ENCODE peak calls at places on chromosomes 7 and 10, in four cellular contexts. H is HepG2, D is K562, T is GM12878. F is an unnamed sample.
A peak's percentile ranks its signal among the peaks of the same experiment; 100 is the strongest.

GRCh38 chr10:79024716-79025112 is 44.1 kb upstream of the ZMIZ1 start:
- DNase-seq in H (no peak), D (no peak), T (no peak), F (no peak)

GRCh38 chr7:134045716-134046115 is 81.4 kb upstream of the LRGUK start:
- DNase-seq in H (no peak), D (no peak), T (no peak), F (no peak)

GRCh38 chr7:157615101-157615817 is 278.5 kb downstream of the DNAJB6 start:
- DNase-seq in H (no peak), D (no peak), T (no peak), F (peak; percentile 7)

GRCh38 chr10:79223346-79224048 is 123.8 kb upstream of the PPIF start:
- DNase-seq in H (no peak), D (no peak), T (no peak), F (peak; percentile 42)

GRCh38 chr7:100568936-100569844 is 4.5 kb downstream of the SAP25 start:
- DNase-seq in H (peak; percentile 91), D (peak; percentile 70), T (no peak), F (peak; percentile 85)

GRCh38 chr10:4981722-4982471 is 18.7 kb downstream of the AKR1C1 start:
- DNase-seq in H (peak; percentile 79), D (peak; percentile 65), T (no peak), F (peak; percentile 30)

GRCh38 chr10:43387678-43388032 is 16.2 kb downstream of the FXYD4 start:
- DNase-seq in H (no peak), D (no peak), T (no peak), F (no peak)

GRCh38 chr7:75881436-75882095 is 2.7 kb downstream of the RHBDD2 start:
- DNase-seq in H (no peak), D (no peak), T (no peak), F (no peak)

GRCh38 chr7:117621075-117621474 is 141.2 kb downstream of the CFTR start:
- DNase-seq in H (no peak), D (no peak), T (no peak), F (no peak)

GRCh38 chr10:547591-548081 is 141.8 kb downstream of the DIP2C start:
- DNase-seq in H (no peak), D (no peak), T (no peak), F (no peak)

GRCh38 chr10:97025613-97026242 is 160.0 kb downstream of the SLIT1 start:
- DNase-seq in H (peak; percentile 50), D (peak; percentile 59), T (peak; percentile 31), F (peak; percentile 69)

GRCh38 chr10:91340613-91341362 is 69.4 kb upstream of the HECTD2 start:
- DNase-seq in H (no peak), D (no peak), T (no peak), F (no peak)

GRCh38 chr7:42342381-42342780 is 105.4 kb upstream of the GLI3 start:
- DNase-seq in H (no peak), D (no peak), T (no peak), F (no peak)

DNA sequence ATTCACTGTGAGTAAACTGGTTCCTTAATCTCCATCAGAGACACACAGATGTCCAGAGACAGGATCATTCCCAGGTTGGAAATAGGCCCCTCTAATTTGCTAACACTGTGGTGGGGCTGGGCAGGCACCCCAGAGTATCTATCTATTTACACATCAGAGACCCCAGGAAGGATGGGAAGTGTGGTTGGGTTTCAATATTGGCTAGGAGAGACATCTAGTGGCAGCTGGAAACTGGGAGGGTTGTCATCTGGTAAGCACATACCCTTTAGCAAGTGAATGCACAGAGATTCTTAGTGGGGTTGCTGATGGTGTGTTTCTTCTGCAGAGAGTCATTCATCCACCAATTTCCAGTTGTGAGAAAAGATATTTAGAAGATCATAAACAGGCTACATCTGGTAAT is 36.0 kb upstream of the NRG3 start:
- DNase-seq in H (no peak), D (no peak), T (no peak), F (peak; percentile 38)
- TF ChIP-seq CTCF in H (no peak), D (no peak), T (no peak), F (no peak)

DNA sequence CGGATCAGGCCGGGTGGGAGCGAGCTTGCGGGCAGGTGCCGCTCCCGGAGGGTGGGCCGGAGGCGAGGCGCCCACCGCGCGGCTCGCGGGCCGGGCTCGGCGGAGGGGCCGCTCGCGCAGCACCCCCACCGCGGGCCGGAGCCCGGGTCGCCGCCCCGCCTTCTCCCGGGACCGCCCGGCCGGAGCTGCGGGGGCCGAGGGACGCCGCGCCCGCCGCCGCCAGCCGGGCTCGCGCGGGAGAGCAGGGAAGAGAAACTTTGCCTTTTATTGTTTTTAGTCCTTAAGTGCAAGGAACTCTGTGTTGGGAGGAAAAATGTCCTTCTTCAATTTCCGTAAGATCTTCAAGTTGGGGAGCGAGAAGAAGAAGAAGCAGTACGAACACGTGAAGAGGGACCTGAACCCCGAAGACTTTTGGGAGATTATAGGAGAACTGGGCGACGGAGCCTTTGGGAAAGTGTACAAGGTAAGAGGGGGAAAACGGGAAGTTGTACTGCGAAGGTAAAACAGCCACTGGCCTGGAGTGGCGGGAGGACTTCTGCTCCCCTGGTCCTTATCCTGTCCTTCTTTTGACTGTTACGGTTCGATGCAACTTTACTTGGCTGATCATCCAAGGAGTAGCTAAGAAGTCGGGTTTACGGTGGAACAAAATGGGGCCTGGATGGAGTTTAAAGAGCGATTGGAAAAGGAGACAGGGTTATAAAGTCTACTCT is 648 bp downstream of the SLK start:
- DNase-seq in H (no peak), D (peak; percentile 50), T (no peak), F (no peak)
- TF ChIP-seq TCF7 in H (no peak), D (no peak), T (no peak), F (no peak)

GRCh38 chr7:24701899-24702235 is 55.4 kb downstream of the GSDME start:
- DNase-seq in H (peak; percentile 64), D (no peak), T (no peak), F (no peak)

GRCh38 chr7:24703296-24703695 is 54.0 kb downstream of the GSDME start:
- DNase-seq in H (no peak), D (no peak), T (no peak), F (no peak)

GRCh38 chr7:24700446-24701044 is 56.7 kb downstream of the GSDME start:
- DNase-seq in H (no peak), D (no peak), T (no peak), F (no peak)

GRCh38 chr7:24702674-24703235 is 54.5 kb downstream of the GSDME start:
- DNase-seq in H (no peak), D (no peak), T (no peak), F (no peak)

DNA sequence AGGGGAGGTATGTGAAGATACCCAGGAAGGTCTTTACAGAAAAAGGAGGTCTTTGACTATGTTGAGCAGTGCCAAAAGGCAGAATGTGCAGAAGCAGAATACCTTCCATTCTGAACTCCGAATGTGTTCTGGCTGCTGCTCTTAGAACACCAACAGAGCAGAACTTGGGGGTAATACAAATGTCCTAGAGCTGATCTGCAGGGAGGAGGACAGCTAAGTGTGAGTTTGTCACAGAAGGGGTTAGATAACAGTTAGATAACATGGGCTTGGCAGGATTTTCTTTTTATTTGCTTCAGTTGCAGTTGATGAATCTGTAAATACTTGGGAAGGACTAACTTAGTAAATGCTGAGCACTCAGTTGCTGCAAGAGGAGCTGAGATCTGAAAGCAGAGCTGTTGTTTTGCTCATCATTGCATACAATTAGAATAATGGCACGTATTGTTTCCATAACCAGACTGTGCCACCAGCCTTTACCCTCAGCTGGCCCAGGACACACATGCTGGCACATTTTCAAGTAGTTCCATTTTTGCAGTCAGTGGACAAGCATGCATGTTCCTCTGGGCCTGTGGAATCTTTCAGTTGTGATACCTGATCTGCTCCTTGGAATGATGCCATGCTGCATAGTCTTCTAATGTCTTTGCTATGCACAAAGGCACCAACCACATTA is 55.9 kb downstream of the GSDME start:
- DNase-seq in H (no peak), D (no peak), T (no peak), F (no peak)
- TF ChIP-seq MAX in H (no peak), D (no peak), T (no peak), F (no peak)

GRCh38 chr10:34959321-34959720 is 130.8 kb downstream of the CUL2 start:
- DNase-seq in H (peak; percentile 39), D (no peak), T (no peak), F (no peak)

GRCh38 chr10:34962866-34963265 is 127.3 kb downstream of the CUL2 start:
- DNase-seq in H (no peak), D (no peak), T (no peak), F (no peak)

GRCh38 chr10:34964166-34964800 is 125.9 kb downstream of the CUL2 start:
- DNase-seq in H (no peak), D (no peak), T (no peak), F (no peak)

GRCh38 chr10:34959786-34960185 is 130.4 kb downstream of the CUL2 start:
- DNase-seq in H (no peak), D (no peak), T (no peak), F (no peak)

DNA sequence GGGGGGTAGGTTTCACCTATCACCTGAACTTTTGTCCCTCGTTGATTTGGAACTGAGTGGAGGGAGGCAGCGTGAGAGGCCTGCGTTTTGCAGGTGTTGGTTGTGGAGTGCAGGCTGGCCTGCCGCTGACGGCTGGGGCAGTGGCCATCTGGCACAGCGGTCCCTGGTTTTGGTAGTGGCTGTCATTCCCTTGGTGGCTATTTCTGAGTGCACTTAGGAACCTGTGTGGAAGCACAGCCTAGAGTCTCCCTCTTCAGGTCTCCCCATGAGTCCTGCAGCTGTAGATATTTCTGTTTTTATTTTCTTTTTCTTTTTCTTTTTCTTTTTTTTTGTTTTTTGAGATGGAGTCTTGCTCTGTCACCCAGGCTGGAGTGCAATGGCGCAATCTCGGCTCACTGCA is 129.2 kb downstream of the CUL2 start:
- DNase-seq in H (no peak), D (no peak), T (no peak), F (no peak)
- TF ChIP-seq CTCF in H (no peak), D (peak; percentile 7), T (no peak), F (no peak)

GRCh38 chr7:50660830-50661175 is 95.6 kb upstream of the DDC start:
- DNase-seq in H (no peak), D (no peak), T (no peak), F (no peak)

GRCh38 chr7:50658696-50659095 is 93.5 kb upstream of the DDC start:
- DNase-seq in H (no peak), D (no peak), T (no peak), F (no peak)

GRCh38 chr7:50657912-50658311 is 92.7 kb upstream of the DDC start:
- DNase-seq in H (no peak), D (no peak), T (no peak), F (no peak)

GRCh38 chr7:50660040-50660829 is 95.0 kb upstream of the DDC start:
- DNase-seq in H (no peak), D (no peak), T (no peak), F (no peak)

DNA sequence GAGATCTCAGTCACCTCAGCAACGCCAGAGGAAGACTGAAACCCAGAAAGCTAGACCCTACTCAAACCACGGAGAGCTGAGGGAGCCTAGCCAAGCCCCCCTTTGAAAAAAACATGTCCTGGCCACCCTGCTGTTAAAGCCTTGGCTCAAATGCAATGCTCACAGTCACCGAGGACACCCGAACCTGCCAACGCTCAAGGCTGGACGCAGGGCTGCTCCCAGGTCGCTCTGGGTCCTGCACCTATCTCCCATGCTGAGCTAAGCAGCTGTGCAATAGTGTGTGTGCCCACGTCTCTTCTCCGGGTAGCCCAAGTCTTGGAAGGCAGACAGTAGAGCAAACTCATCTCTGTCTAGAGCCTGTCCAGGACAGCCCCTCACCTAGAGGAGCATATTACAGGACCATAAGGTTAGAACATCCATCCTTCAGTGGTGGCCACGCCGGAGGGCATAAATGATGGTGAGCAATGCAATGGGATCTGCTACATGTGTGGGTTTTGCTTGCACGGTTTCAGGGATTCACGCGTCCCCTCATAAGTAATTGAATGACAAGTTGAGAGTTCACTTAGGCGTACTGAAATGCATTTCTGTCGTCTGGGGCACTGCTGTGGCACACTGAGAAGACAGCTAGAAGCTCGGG is 94.2 kb upstream of the DDC start:
- DNase-seq in H (no peak), D (no peak), T (no peak), F (no peak)
- TF ChIP-seq TCF7 in H (no peak), D (no peak), T (no peak), F (no peak)

GRCh38 chr10:132839061-132839460 is 53.1 kb upstream of the NKX6-2 start:
- DNase-seq in H (no peak), D (no peak), T (no peak), F (no peak)
- TF ChIP-seq MAX in H (no peak), D (no peak), T (no peak), F (no peak)

GRCh38 chr10:59859570-59859969 is 46.8 kb downstream of the CCDC6 start:
- DNase-seq in H (no peak), D (no peak), T (no peak), F (no peak)
- TF ChIP-seq CTCF in H (no peak), D (no peak), T (no peak), F (no peak)

F was measured in WTC11.